ENCODE peak calls at places on chromosome 15, in nine cellular contexts. X is A549, M is K562, Y is tibial nerve, R is uterus, N is gastrocnemius medialis, V is spleen, H is IMR-90, Z is right lobe of liver. J is an unnamed sample.
A peak's percentile ranks its signal among the peaks of the same experiment; 100 is the strongest.

GRCh38 chr15:65970937-65971740 is 101.8 kb downstream of the RAB11A start:
- DNase-seq in M (no peak), N (no peak), H (peak; percentile 2), V (no peak), R (no peak), Y (no peak), Z (no peak), X (no peak), J (no peak)

GRCh38 chr15:77759896-77760592 is 127.3 kb upstream of the LINGO1 start:
- DNase-seq in Y (no peak), R (no peak), H (no peak), N (no peak), V (no peak), X (no peak), M (no peak), Z (no peak), J (no peak)

GRCh38 chr15:81113861-81114261 is 20.2 kb upstream of the CFAP161 start:
- DNase-seq in H (peak; percentile 87), M (no peak), N (no peak), Z (no peak), Y (no peak), V (no peak), R (no peak), X (no peak), J (no peak)

GRCh38 chr15:77508541-77509505 is 88.1 kb downstream of the HMG20A start:
- DNase-seq in R (no peak), H (peak; percentile 71), Z (peak; percentile 67), Y (peak; percentile 51), X (no peak), M (no peak), N (no peak), V (peak; percentile 31), J (peak; percentile 84)

GRCh38 chr15:90598053-90598577 is 68.4 kb downstream of the CRTC3 start:
- DNase-seq in R (peak; percentile 40), V (peak; percentile 81), X (no peak), Z (peak; percentile 68), H (no peak), N (peak; percentile 67), Y (peak; percentile 68), M (peak; percentile 74), J (peak; percentile 68)

GRCh38 chr15:40310001-40310959 is 2.5 kb upstream of the PLCB2 start:
- DNase-seq in Y (no peak), N (no peak), M (peak; percentile 80), R (no peak), X (peak; percentile 45), Z (peak; percentile 69), V (peak; percentile 91), H (peak; percentile 33), J (no peak)

GRCh38 chr15:28914483-28915023 is 28.8 kb downstream of the APBA2 start:
- DNase-seq in R (no peak), N (no peak), H (no peak), Y (no peak), Z (no peak), V (peak; percentile 64), M (no peak), X (no peak), J (no peak)

GRCh38 chr15:39720081-39720480 is 62.6 kb downstream of the FSIP1 start:
- DNase-seq in V (no peak), M (no peak), Z (no peak), N (no peak), X (no peak), Y (no peak), R (no peak), H (no peak), J (no peak)

GRCh38 chr15:35293353-35294130 is 208.4 kb upstream of the NANOGP8 start:
- DNase-seq in R (no peak), M (peak; percentile 12), X (peak; percentile 49), V (no peak), Y (no peak), H (peak; percentile 71), Z (no peak), N (no peak), J (no peak)

GRCh38 chr15:35506272-35506870 is 39.6 kb downstream of the DPH6 start:
- DNase-seq in R (no peak), V (no peak), N (no peak), X (no peak), Z (no peak), H (no peak), Y (no peak), M (no peak), J (no peak)

GRCh38 chr15:88638626-88639372 is at the start of gene ISG20:
- DNase-seq in R (peak; percentile 95), N (peak; percentile 79), M (peak; percentile 91), H (peak; percentile 99), Y (peak; percentile 93), Z (peak; percentile 97), V (peak; percentile 99), X (peak; percentile 100), J (peak; percentile 92)

GRCh38 chr15:36965561-36966342 is 134.6 kb downstream of the MEIS2 start:
- DNase-seq in M (no peak), H (no peak), V (no peak), Y (no peak), X (no peak), Z (no peak), N (no peak), R (peak; percentile 32), J (no peak)

GRCh38 chr15:100721758-100722550 is 119.6 kb downstream of the ASB7 start:
- DNase-seq in Z (peak; percentile 56), X (peak; percentile 98), H (peak; percentile 100), Y (peak; percentile 73), R (peak; percentile 90), M (no peak), N (peak; percentile 63), V (no peak), J (peak; percentile 84)

DNA sequence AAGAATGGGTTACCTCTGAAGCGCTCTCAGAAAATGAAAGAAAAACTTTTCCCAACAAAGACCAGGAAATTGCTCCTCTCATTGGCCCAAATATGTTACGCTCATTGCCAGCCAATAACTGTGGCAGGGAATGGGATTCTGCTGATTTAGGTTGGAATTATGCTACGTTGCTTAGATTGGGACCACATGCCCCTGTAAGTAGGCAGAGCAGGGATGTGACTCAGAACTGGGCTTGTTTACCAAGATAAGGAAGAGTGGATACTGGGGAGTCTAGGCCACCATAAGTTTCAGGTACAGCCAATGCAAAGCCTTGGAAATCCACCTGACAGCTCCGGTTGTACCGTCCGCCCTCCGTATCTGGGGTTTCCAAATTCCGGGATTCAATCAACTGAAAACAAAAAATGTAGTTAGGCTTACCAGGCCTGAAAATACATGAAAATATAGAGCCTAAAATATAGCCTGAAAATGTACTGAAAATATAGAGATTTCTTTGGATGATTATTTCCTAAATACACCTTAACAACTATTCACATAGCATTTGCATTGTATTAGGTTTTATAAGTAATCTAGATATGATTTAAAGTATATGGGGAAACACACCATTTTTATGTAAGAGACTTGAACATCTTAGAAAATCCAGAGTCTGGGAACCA is 1.5 kb upstream of the TCF12 start:
- DNase-seq in X (no peak), Z (no peak), V (no peak), N (no peak), M (peak; percentile 29), R (no peak), H (no peak), Y (no peak), J (no peak)
- TF ChIP-seq POLR2A in X (no peak), Z (no peak), V (no peak), N (no peak), M (no peak), R (no peak), H (no peak), Y (no peak), J (no peak)

GRCh38 chr15:68531794-68532193 is 47.0 kb upstream of the CORO2B start:
- DNase-seq in R (no peak), M (no peak), V (no peak), Y (no peak), Z (no peak), H (no peak), N (no peak), X (no peak), J (no peak)
- TF ChIP-seq CTCF in R (no peak), M (no peak), V (no peak), Y (no peak), Z (no peak), H (no peak), N (no peak), X (no peak), J (no peak)

DNA sequence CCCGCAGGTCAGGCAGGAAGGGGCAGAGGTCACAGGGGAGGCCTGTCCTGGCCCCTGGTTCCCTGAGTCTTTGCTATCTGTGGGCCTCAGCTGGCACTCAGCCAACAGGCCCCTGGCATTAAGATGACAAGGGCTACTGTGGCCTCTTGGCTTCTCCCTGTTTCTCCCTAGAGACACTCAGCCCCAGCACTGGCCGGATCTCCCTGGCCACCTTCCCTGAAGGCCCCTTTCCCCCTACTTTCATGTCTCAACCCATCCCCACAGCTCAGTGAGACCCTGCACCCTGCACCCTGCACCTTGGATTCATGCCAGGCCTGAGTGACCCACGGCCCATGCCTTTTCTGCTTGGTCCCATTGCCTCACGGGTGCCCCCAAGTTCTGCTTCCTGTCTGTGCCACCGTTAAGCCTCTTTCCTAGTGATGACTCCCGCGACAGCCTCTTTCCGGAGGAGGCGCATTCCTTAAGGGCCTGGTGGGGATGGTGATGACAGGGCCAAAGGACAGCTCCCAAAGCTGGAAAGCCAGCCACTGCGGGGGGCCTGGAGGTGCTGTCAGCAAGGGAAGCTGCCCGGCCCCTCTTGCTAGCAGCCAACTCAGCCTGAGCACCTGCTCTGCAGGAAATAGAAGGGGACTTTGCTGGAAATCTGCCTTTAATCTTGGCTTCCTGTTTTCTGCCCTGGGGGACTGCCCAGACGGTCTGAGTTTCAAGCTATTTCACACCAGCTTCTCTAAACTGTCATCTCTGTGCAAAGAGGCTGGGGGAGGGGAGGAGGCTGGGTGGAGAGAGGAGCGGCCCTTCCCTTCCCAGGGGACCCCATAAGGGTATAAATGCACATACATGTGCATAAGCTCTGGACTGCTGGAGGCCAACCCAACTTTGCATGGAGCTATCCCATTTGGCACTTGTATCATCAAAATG is 4.8 kb upstream of the CSK start:
- DNase-seq in H (no peak), X (no peak), Y (no peak), Z (no peak), M (no peak), V (peak; percentile 90), N (no peak), R (no peak), J (no peak)
- TF ChIP-seq POLR2A in H (no peak), X (no peak), Y (no peak), Z (no peak), M (no peak), V (no peak), N (no peak), R (no peak), J (no peak)

GRCh38 chr15:58466566-58466965 is 34.8 kb downstream of the LIPC start:
- DNase-seq in N (no peak), R (no peak), Y (no peak), M (no peak), Z (no peak), V (no peak), X (no peak), H (no peak), J (no peak)

GRCh38 chr15:58465866-58466517 is 34.2 kb downstream of the LIPC start:
- DNase-seq in Y (no peak), X (no peak), N (no peak), H (peak; percentile 52), M (no peak), Z (no peak), V (no peak), R (no peak), J (no peak)

GRCh38 chr15:58462973-58463663 is 31.3 kb downstream of the LIPC start:
- DNase-seq in R (no peak), X (no peak), H (no peak), Y (no peak), Z (no peak), N (no peak), M (no peak), V (no peak), J (no peak)

GRCh38 chr15:58463815-58464697 is 32.3 kb downstream of the LIPC start:
- DNase-seq in M (no peak), N (no peak), V (no peak), X (no peak), H (peak; percentile 73), R (no peak), Y (no peak), Z (no peak), J (no peak)

GRCh38 chr15:58465070-58465469 is 33.3 kb downstream of the LIPC start:
- DNase-seq in N (no peak), R (no peak), M (no peak), Z (no peak), H (no peak), X (no peak), Y (no peak), V (no peak), J (no peak)
- TF ChIP-seq CTCF in N (no peak), R (no peak), M (no peak), Z (no peak), H (no peak), X (no peak), Y (no peak), V (no peak), J (no peak)